ENCODE peak calls at places on chromosome 4, in eight cellular contexts. E, L, P, Z, I, J, C and D are unnamed samples.

GRCh38 chr4:153084939-153085630 is 119.2 kb upstream of the TRIM2 start:
- DNase-seq in E (peak), L (peak), P (peak), Z (peak), I (peak), J (peak), C (peak), D (peak)

GRCh38 chr4:142347241-142347640 is 498.9 kb downstream of the INPP4B start:
- DNase-seq in E (no peak), L (no peak), P (no peak), Z (no peak), I (peak), J (no peak), C (no peak), D (no peak)

GRCh38 chr4:589219-589963 is 13.3 kb upstream of the TMEM271 start:
- DNase-seq in E (no peak), L (no peak), P (no peak), Z (no peak), I (no peak), J (no peak), C (no peak), D (no peak)

GRCh38 chr4:796206-796605 is 29.7 kb downstream of the CPLX1 start:
- DNase-seq in E (no peak), L (no peak), P (no peak), Z (no peak), I (no peak), J (no peak), C (no peak), D (no peak)

GRCh38 chr4:25908491-25908901 is 5.5 kb upstream of the SMIM20 start:
- DNase-seq in E (no peak), L (no peak), P (no peak), Z (no peak), I (peak), J (no peak), C (no peak), D (no peak)

GRCh38 chr4:30839583-30840520 is 119.7 kb downstream of the PCDH7 start:
- DNase-seq in E (no peak), L (no peak), P (no peak), Z (no peak), I (peak), J (no peak), C (no peak), D (no peak)

GRCh38 chr4:13990596-13991589 is 363.4 kb upstream of the BOD1L1 start:
- DNase-seq in E (no peak), L (no peak), P (peak), Z (no peak), I (peak), J (no peak), C (no peak), D (no peak)

GRCh38 chr4:186149872-186150271 is 41.5 kb upstream of the CYP4V2 start:
- DNase-seq in E (peak), L (no peak), P (no peak), Z (peak), I (peak), J (no peak), C (peak), D (no peak)

GRCh38 chr4:10879411-10880110 is 195.0 kb upstream of the CLNK start:
- DNase-seq in E (no peak), L (no peak), P (no peak), Z (no peak), I (peak), J (no peak), C (no peak), D (no peak)

GRCh38 chr4:140944539-140944938 is 188.4 kb upstream of the TBC1D9 start:
- DNase-seq in E (no peak), L (no peak), P (no peak), Z (no peak), I (no peak), J (no peak), C (no peak), D (no peak)

GRCh38 chr4:25308761-25309160 is 3.8 kb upstream of the ZCCHC4 start:
- DNase-seq in E (no peak), L (no peak), P (no peak), Z (no peak), I (no peak), J (no peak), C (no peak), D (no peak)

GRCh38 chr4:110586137-110586850 is 36.6 kb downstream of the PITX2 start:
- DNase-seq in E (no peak), L (no peak), P (peak), Z (no peak), I (peak), J (no peak), C (no peak), D (no peak)

GRCh38 chr4:26826721-26827120 is 33.9 kb upstream of the STIM2 start:
- DNase-seq in E (no peak), L (peak), P (no peak), Z (no peak), I (no peak), J (peak), C (peak), D (peak)

GRCh38 chr4:123291329-123291728 is 105.3 kb upstream of the SPRY1 start:
- DNase-seq in E (no peak), L (no peak), P (no peak), Z (no peak), I (no peak), J (no peak), C (no peak), D (no peak)

GRCh38 chr4:45621926-45622325 is 501.9 kb downstream of the GABRG1 start:
- DNase-seq in E (no peak), L (no peak), P (no peak), Z (no peak), I (peak), J (no peak), C (no peak), D (no peak)

GRCh38 chr4:166012129-166013078 is 139.4 kb downstream of the TLL1 start:
- DNase-seq in E (no peak), L (no peak), P (no peak), Z (no peak), I (peak), J (no peak), C (no peak), D (no peak)

GRCh38 chr4:48974979-48975640 is 11.0 kb upstream of the CWH43 start:
- DNase-seq in E (no peak), L (no peak), P (no peak), Z (no peak), I (no peak), J (no peak), C (no peak), D (no peak)

GRCh38 chr4:111602848-111603247 is 542.4 kb upstream of the FAM241A start:
- DNase-seq in E (no peak), L (no peak), P (no peak), Z (no peak), I (peak), J (no peak), C (no peak), D (no peak)

GRCh38 chr4:56215901-56216300 is 171.4 kb downstream of the AASDH start:
- DNase-seq in E (peak), L (no peak), P (peak), Z (peak), I (peak), J (no peak), C (peak), D (no peak)

GRCh38 chr4:106687026-106687425 is 318.4 kb upstream of the GIMD1 start:
- DNase-seq in E (no peak), L (no peak), P (no peak), Z (no peak), I (peak), J (no peak), C (no peak), D (no peak)

GRCh38 chr4:82698412-82698811 is 100.2 kb downstream of the SCD5 start:
- DNase-seq in E (no peak), L (no peak), P (no peak), Z (no peak), I (no peak), J (no peak), C (no peak), D (no peak)

DNA sequence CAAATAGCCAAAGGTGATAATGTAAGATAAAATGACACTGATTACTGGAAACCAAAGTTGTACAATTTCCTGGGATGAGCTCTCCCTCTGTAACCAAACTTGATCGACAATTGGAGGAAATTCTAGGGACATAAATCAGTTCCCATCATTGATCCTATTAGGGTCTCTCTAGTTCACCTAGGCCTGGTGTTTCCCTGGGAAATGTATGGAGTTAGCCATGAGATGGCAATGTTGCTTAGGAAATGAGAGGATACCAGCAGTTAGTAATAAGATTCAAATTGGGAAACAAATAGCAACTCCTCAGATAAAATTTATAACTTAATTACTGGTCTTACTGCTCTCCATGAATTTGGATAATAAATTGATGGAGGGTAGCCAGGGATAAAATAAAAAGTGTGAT is 52.2 kb downstream of the SPATA18 start:
- DNase-seq in E (no peak), L (no peak), P (peak), Z (peak), I (peak), J (no peak), C (no peak), D (no peak)
- TF ChIP-seq CTCF in E (peak), L (no peak), P (peak), Z (no peak), I (peak), J (no peak), C (no peak), D (no peak)

GRCh38 chr4:84470204-84470785 is 28.8 kb downstream of the NKX6-1 start:
- DNase-seq in E (peak), L (no peak), P (no peak), Z (peak), I (no peak), J (no peak), C (no peak), D (no peak)
- TF ChIP-seq CTCF in E (peak), L (no peak), P (peak), Z (no peak), I (no peak), J (peak), C (no peak), D (no peak)

GRCh38 chr4:78069859-78070258 is 12.7 kb downstream of the FRAS1 start:
- DNase-seq in E (no peak), L (no peak), P (no peak), Z (no peak), I (no peak), J (no peak), C (no peak), D (no peak)
- TF ChIP-seq CTCF in E (no peak), L (no peak), P (no peak), Z (no peak), I (no peak), J (no peak), C (no peak), D (no peak)

GRCh38 chr4:96170198-96170597 is 330.3 kb downstream of the PDHA2 start:
- DNase-seq in E (peak), L (no peak), P (peak), Z (no peak), I (no peak), J (no peak), C (no peak), D (no peak)
- TF ChIP-seq CTCF in E (peak), L (no peak), P (peak), Z (peak), I (no peak), J (peak), C (no peak), D (no peak)

GRCh38 chr4:169013396-169013795 is 3.3 kb upstream of the CBR4 start:
- DNase-seq in E (no peak), L (no peak), P (no peak), Z (no peak), I (no peak), J (no peak), C (no peak), D (no peak)

GRCh38 chr4:169010125-169011023 is at the start of gene CBR4:
- DNase-seq in E (peak), L (peak), P (peak), Z (peak), I (peak), J (peak), C (peak), D (peak)

GRCh38 chr4:169012049-169012448 is 2.0 kb upstream of the CBR4 start:
- DNase-seq in E (no peak), L (no peak), P (no peak), Z (no peak), I (no peak), J (no peak), C (no peak), D (no peak)

GRCh38 chr4:169008478-169008877 is 1.6 kb downstream of the CBR4 start:
- DNase-seq in E (no peak), L (no peak), P (no peak), Z (no peak), I (no peak), J (no peak), C (no peak), D (no peak)

DNA sequence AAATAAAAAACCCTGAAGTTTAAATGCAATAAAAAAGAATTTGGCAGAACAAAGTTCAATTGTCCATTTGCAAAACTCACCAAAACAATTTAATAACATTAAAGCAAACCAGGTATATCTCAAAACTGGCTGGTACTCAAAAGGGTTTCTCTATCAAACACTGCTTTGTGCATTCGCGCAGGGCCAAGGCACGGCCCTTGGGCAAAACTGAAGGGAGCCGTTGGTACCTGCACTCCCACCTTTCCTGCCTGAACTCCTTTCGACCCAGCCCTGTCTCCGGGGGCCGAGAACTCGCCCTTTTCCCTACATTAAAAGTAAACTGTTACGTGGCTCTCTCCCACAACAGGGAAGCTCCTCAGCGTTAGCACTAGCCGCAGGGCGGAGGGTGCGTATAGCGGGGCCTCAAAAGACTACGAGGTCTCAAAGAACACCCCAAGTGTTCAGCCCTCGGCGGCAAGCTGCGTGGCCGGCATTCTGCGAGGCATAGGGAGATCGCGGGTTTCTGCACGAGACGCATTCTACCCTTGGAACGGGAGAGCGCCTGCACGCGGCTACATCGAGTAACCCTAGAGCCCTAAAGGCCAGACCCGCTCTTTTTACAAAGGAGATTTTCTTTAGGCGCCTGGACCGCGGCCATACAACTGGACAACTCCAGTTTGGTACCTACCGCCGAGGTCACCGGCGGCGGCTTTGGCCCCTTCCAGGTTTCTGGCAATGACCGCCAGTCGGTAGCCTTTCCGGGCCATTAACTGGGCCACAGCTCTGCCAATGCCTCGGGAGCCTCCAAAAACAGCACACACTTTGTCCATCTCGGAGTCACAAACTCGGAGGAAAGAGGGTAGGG is 552 bp downstream of the CBR4 start:
- DNase-seq in E (peak), L (peak), P (no peak), Z (peak), I (peak), J (peak), C (peak), D (peak)
- TF ChIP-seq CTCF in E (peak), L (peak), P (peak), Z (peak), I (no peak), J (peak), C (no peak), D (no peak)

GRCh38 chr4:187606581-187606980 is 389.0 kb upstream of the ZFP42 start:
- DNase-seq in E (peak), L (peak), P (peak), Z (peak), I (peak), J (no peak), C (peak), D (no peak)
- TF ChIP-seq CTCF in E (peak), L (peak), P (peak), Z (peak), I (peak), J (peak), C (peak), D (peak)

GRCh38 chr4:176034498-176034897 is 31.1 kb upstream of the WDR17 start:
- DNase-seq in E (no peak), L (no peak), P (peak), Z (peak), I (peak), J (no peak), C (no peak), D (no peak)
- TF ChIP-seq CTCF in E (peak), L (no peak), P (peak), Z (no peak), I (peak), J (no peak), C (peak), D (peak)

DNA sequence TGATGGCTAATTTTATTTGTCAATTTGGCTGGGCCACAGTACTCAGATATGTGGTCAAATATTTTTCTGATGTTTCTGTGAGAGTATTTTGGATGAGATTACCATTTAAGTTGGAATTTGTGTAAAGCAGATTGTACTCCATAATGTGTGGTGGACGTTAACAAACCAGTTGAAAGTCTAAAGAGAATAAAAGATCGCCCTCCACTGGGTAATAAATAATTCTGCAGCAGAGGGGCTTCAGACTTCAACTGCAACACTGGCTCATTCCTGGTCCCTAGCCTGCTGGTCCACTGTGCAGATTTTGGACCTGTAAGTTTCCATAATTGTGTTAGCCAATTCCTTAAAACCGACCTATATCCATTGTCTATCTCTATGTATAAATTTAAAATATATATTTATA is 540.3 kb downstream of the PCDH18 start:
- DNase-seq in E (no peak), L (no peak), P (no peak), Z (no peak), I (no peak), J (no peak), C (no peak), D (no peak)
- TF ChIP-seq CTCF in E (peak), L (no peak), P (no peak), Z (no peak), I (no peak), J (no peak), C (no peak), D (no peak)

GRCh38 chr4:59655996-59656395 is 1544.1 kb upstream of the ADGRL3 start:
- DNase-seq in E (peak), L (no peak), P (no peak), Z (no peak), I (no peak), J (no peak), C (no peak), D (no peak)
- TF ChIP-seq CTCF in E (no peak), L (no peak), P (no peak), Z (no peak), I (no peak), J (no peak), C (no peak), D (no peak)